ENCODE peak calls at places on chromosomes 16 and 17, in four cellular contexts. One of them, this sample, is unnamed.

GRCh38 chr16:73231969-73232554 is 184.1 kb upstream of the ZFHX3 start:
- DNase-seq in Peyer's patch: no peak
- DNase-seq in Right ventricle myocardium superior: peak
- DNase-seq in stimulated activated CD8-positive, alpha-beta memory T cell treated with anti-CD3 and anti-CD28 coated beads, Interleukin-7, amount 100 ng/mL, for 48 hours: no peak
- DNase-seq in this sample: peak

GRCh38 chr16:83403751-83404150 is 404.0 kb upstream of the HSBP1 start:
- DNase-seq in stimulated activated CD8-positive, alpha-beta memory T cell treated with anti-CD3 and anti-CD28 coated beads, Interleukin-7, amount 100 ng/mL, for 48 hours: no peak
- DNase-seq in Peyer's patch: no peak
- DNase-seq in Right ventricle myocardium superior: no peak
- DNase-seq in this sample: no peak

GRCh38 chr16:84892097-84892496 is 72.3 kb downstream of the CRISPLD2 start:
- DNase-seq in stimulated activated CD8-positive, alpha-beta memory T cell treated with anti-CD3 and anti-CD28 coated beads, Interleukin-7, amount 100 ng/mL, for 48 hours: no peak
- DNase-seq in Peyer's patch: no peak
- DNase-seq in Right ventricle myocardium superior: peak
- DNase-seq in this sample: no peak

GRCh38 chr16:14350626-14351025 is 279.4 kb downstream of the PARN start:
- DNase-seq in Right ventricle myocardium superior: no peak
- DNase-seq in Peyer's patch: no peak
- DNase-seq in stimulated activated CD8-positive, alpha-beta memory T cell treated with anti-CD3 and anti-CD28 coated beads, Interleukin-7, amount 100 ng/mL, for 48 hours: no peak
- DNase-seq in this sample: no peak

GRCh38 chr16:67893791-67894399 is 841 bp downstream of the PSKH1 start:
- DNase-seq in stimulated activated CD8-positive, alpha-beta memory T cell treated with anti-CD3 and anti-CD28 coated beads, Interleukin-7, amount 100 ng/mL, for 48 hours: no peak
- DNase-seq in Peyer's patch: no peak
- DNase-seq in Right ventricle myocardium superior: no peak
- DNase-seq in this sample: no peak

GRCh38 chr16:35305476-35305875 is 1846.1 kb downstream of the TP53TG3F start:
- DNase-seq in stimulated activated CD8-positive, alpha-beta memory T cell treated with anti-CD3 and anti-CD28 coated beads, Interleukin-7, amount 100 ng/mL, for 48 hours: no peak
- DNase-seq in Peyer's patch: no peak
- DNase-seq in Right ventricle myocardium superior: no peak
- DNase-seq in this sample: no peak

GRCh38 chr17:50830994-50831393 is 4.4 kb upstream of the WFIKKN2 start:
- DNase-seq in Right ventricle myocardium superior: no peak
- DNase-seq in stimulated activated CD8-positive, alpha-beta memory T cell treated with anti-CD3 and anti-CD28 coated beads, Interleukin-7, amount 100 ng/mL, for 48 hours: no peak
- DNase-seq in Peyer's patch: no peak
- DNase-seq in this sample: no peak

GRCh38 chr16:733382-734207 is 6.7 kb downstream of the HAGHL start:
- DNase-seq in Right ventricle myocardium superior: no peak
- DNase-seq in Peyer's patch: no peak
- DNase-seq in stimulated activated CD8-positive, alpha-beta memory T cell treated with anti-CD3 and anti-CD28 coated beads, Interleukin-7, amount 100 ng/mL, for 48 hours: no peak
- DNase-seq in this sample: no peak

GRCh38 chr17:81416612-81417011 is 21.4 kb downstream of the BAHCC1 start:
- DNase-seq in stimulated activated CD8-positive, alpha-beta memory T cell treated with anti-CD3 and anti-CD28 coated beads, Interleukin-7, amount 100 ng/mL, for 48 hours: no peak
- DNase-seq in Peyer's patch: no peak
- DNase-seq in Right ventricle myocardium superior: no peak
- DNase-seq in this sample: no peak

GRCh38 chr17:76492989-76493501 is 8.2 kb downstream of the RHBDF2 start:
- DNase-seq in Right ventricle myocardium superior: peak
- DNase-seq in Peyer's patch: peak
- DNase-seq in stimulated activated CD8-positive, alpha-beta memory T cell treated with anti-CD3 and anti-CD28 coated beads, Interleukin-7, amount 100 ng/mL, for 48 hours: no peak
- DNase-seq in this sample: peak

GRCh38 chr17:28249706-28250105 is 69.3 kb upstream of the TMEM97 start:
- DNase-seq in Peyer's patch: no peak
- DNase-seq in stimulated activated CD8-positive, alpha-beta memory T cell treated with anti-CD3 and anti-CD28 coated beads, Interleukin-7, amount 100 ng/mL, for 48 hours: no peak
- DNase-seq in Right ventricle myocardium superior: no peak
- DNase-seq in this sample: no peak

GRCh38 chr17:60173304-60173807 is 23.6 kb downstream of the CA4 start:
- DNase-seq in Right ventricle myocardium superior: no peak
- DNase-seq in stimulated activated CD8-positive, alpha-beta memory T cell treated with anti-CD3 and anti-CD28 coated beads, Interleukin-7, amount 100 ng/mL, for 48 hours: no peak
- DNase-seq in Peyer's patch: no peak
- DNase-seq in this sample: no peak

GRCh38 chr17:8326591-8327583 is 12.8 kb upstream of the ODF4 start:
- DNase-seq in Peyer's patch: no peak
- DNase-seq in Right ventricle myocardium superior: peak
- DNase-seq in stimulated activated CD8-positive, alpha-beta memory T cell treated with anti-CD3 and anti-CD28 coated beads, Interleukin-7, amount 100 ng/mL, for 48 hours: no peak
- DNase-seq in this sample: peak

GRCh38 chr17:40331743-40332641 is 23.0 kb downstream of the RARA start:
- DNase-seq in stimulated activated CD8-positive, alpha-beta memory T cell treated with anti-CD3 and anti-CD28 coated beads, Interleukin-7, amount 100 ng/mL, for 48 hours: no peak
- DNase-seq in Peyer's patch: no peak
- DNase-seq in Right ventricle myocardium superior: peak
- DNase-seq in this sample: peak

GRCh38 chr17:8250101-8250500 is 1.0 kb downstream of the PFAS start:
- DNase-seq in Right ventricle myocardium superior: no peak
- DNase-seq in stimulated activated CD8-positive, alpha-beta memory T cell treated with anti-CD3 and anti-CD28 coated beads, Interleukin-7, amount 100 ng/mL, for 48 hours: no peak
- DNase-seq in Peyer's patch: no peak
- DNase-seq in this sample: no peak

GRCh38 chr17:40605301-40605700 is 40.0 kb upstream of the CCR7 start:
- DNase-seq in Right ventricle myocardium superior: no peak
- DNase-seq in stimulated activated CD8-positive, alpha-beta memory T cell treated with anti-CD3 and anti-CD28 coated beads, Interleukin-7, amount 100 ng/mL, for 48 hours: no peak
- DNase-seq in Peyer's patch: no peak
- DNase-seq in this sample: no peak

GRCh38 chr17:57597531-57598453 is 147.3 kb downstream of the CCDC182 start:
- DNase-seq in Right ventricle myocardium superior: peak
- DNase-seq in Peyer's patch: peak
- DNase-seq in stimulated activated CD8-positive, alpha-beta memory T cell treated with anti-CD3 and anti-CD28 coated beads, Interleukin-7, amount 100 ng/mL, for 48 hours: no peak
- DNase-seq in this sample: peak

GRCh38 chr17:80834896-80835281 is 156.8 kb upstream of the CHMP6 start:
- DNase-seq in Peyer's patch: no peak
- DNase-seq in stimulated activated CD8-positive, alpha-beta memory T cell treated with anti-CD3 and anti-CD28 coated beads, Interleukin-7, amount 100 ng/mL, for 48 hours: no peak
- DNase-seq in Right ventricle myocardium superior: no peak
- DNase-seq in this sample: no peak

GRCh38 chr16:83137326-83137770 is 510.6 kb downstream of the CDH13 start:
- DNase-seq in Peyer's patch: no peak
- DNase-seq in Right ventricle myocardium superior: no peak
- DNase-seq in stimulated activated CD8-positive, alpha-beta memory T cell treated with anti-CD3 and anti-CD28 coated beads, Interleukin-7, amount 100 ng/mL, for 48 hours: no peak
- DNase-seq in this sample: no peak

GRCh38 chr16:58449768-58450167 is 50.2 kb upstream of the NDRG4 start:
- DNase-seq in Right ventricle myocardium superior: no peak
- DNase-seq in Peyer's patch: no peak
- DNase-seq in stimulated activated CD8-positive, alpha-beta memory T cell treated with anti-CD3 and anti-CD28 coated beads, Interleukin-7, amount 100 ng/mL, for 48 hours: no peak
- DNase-seq in this sample: no peak

GRCh38 chr17:29711588-29712385 is 89.1 kb upstream of the CORO6 start:
- DNase-seq in Right ventricle myocardium superior: no peak
- DNase-seq in stimulated activated CD8-positive, alpha-beta memory T cell treated with anti-CD3 and anti-CD28 coated beads, Interleukin-7, amount 100 ng/mL, for 48 hours: no peak
- DNase-seq in Peyer's patch: no peak
- DNase-seq in this sample: no peak

GRCh38 chr16:54931041-54931756 is 534 bp downstream of the IRX5 start:
- DNase-seq in stimulated activated CD8-positive, alpha-beta memory T cell treated with anti-CD3 and anti-CD28 coated beads, Interleukin-7, amount 100 ng/mL, for 48 hours: no peak
- DNase-seq in Right ventricle myocardium superior: peak
- DNase-seq in Peyer's patch: no peak
- DNase-seq in this sample: peak

GRCh38 chr17:61455754-61456681 is 3.8 kb downstream of the TBX4 start:
- DNase-seq in stimulated activated CD8-positive, alpha-beta memory T cell treated with anti-CD3 and anti-CD28 coated beads, Interleukin-7, amount 100 ng/mL, for 48 hours: no peak
- DNase-seq in Right ventricle myocardium superior: peak
- DNase-seq in Peyer's patch: no peak
- DNase-seq in this sample: no peak

GRCh38 chr16:19940195-19940594 is 55.5 kb upstream of the GPRC5B start:
- DNase-seq in Right ventricle myocardium superior: no peak
- DNase-seq in stimulated activated CD8-positive, alpha-beta memory T cell treated with anti-CD3 and anti-CD28 coated beads, Interleukin-7, amount 100 ng/mL, for 48 hours: no peak
- DNase-seq in Peyer's patch: no peak
- DNase-seq in this sample: no peak

GRCh38 chr17:72387487-72387886 is 266.7 kb downstream of the SOX9 start:
- DNase-seq in stimulated activated CD8-positive, alpha-beta memory T cell treated with anti-CD3 and anti-CD28 coated beads, Interleukin-7, amount 100 ng/mL, for 48 hours: no peak
- DNase-seq in Right ventricle myocardium superior: no peak
- DNase-seq in Peyer's patch: no peak
- DNase-seq in this sample: no peak

GRCh38 chr16:87526238-87526947 is 33.6 kb upstream of the ZCCHC14 start:
- DNase-seq in stimulated activated CD8-positive, alpha-beta memory T cell treated with anti-CD3 and anti-CD28 coated beads, Interleukin-7, amount 100 ng/mL, for 48 hours: no peak
- DNase-seq in Right ventricle myocardium superior: no peak
- DNase-seq in Peyer's patch: no peak
- DNase-seq in this sample: no peak

GRCh38 chr16:56357765-56358322 is 67.5 kb downstream of the AMFR start:
- DNase-seq in stimulated activated CD8-positive, alpha-beta memory T cell treated with anti-CD3 and anti-CD28 coated beads, Interleukin-7, amount 100 ng/mL, for 48 hours: no peak
- DNase-seq in Peyer's patch: no peak
- DNase-seq in Right ventricle myocardium superior: peak
- DNase-seq in this sample: peak

GRCh38 chr17:8366231-8366630 is 10.3 kb downstream of the KRABD2 start:
- DNase-seq in stimulated activated CD8-positive, alpha-beta memory T cell treated with anti-CD3 and anti-CD28 coated beads, Interleukin-7, amount 100 ng/mL, for 48 hours: no peak
- DNase-seq in Peyer's patch: no peak
- DNase-seq in Right ventricle myocardium superior: no peak
- DNase-seq in this sample: no peak

GRCh38 chr17:73342549-73343167 is 30.9 kb upstream of the CDC42EP4 start:
- DNase-seq in Peyer's patch: no peak
- DNase-seq in stimulated activated CD8-positive, alpha-beta memory T cell treated with anti-CD3 and anti-CD28 coated beads, Interleukin-7, amount 100 ng/mL, for 48 hours: no peak
- DNase-seq in Right ventricle myocardium superior: no peak
- DNase-seq in this sample: no peak

GRCh38 chr16:71214771-71215381 is 15.6 kb downstream of the HYDIN start:
- DNase-seq in Peyer's patch: no peak
- DNase-seq in Right ventricle myocardium superior: no peak
- DNase-seq in stimulated activated CD8-positive, alpha-beta memory T cell treated with anti-CD3 and anti-CD28 coated beads, Interleukin-7, amount 100 ng/mL, for 48 hours: no peak
- DNase-seq in this sample: no peak

GRCh38 chr17:45222994-45223540 is 1.4 kb downstream of the FMNL1 start:
- DNase-seq in Peyer's patch: no peak
- DNase-seq in Right ventricle myocardium superior: peak
- DNase-seq in stimulated activated CD8-positive, alpha-beta memory T cell treated with anti-CD3 and anti-CD28 coated beads, Interleukin-7, amount 100 ng/mL, for 48 hours: no peak
- DNase-seq in this sample: peak

GRCh38 chr17:43839670-43840101 is 6.7 kb upstream of the MPP3 start:
- DNase-seq in stimulated activated CD8-positive, alpha-beta memory T cell treated with anti-CD3 and anti-CD28 coated beads, Interleukin-7, amount 100 ng/mL, for 48 hours: no peak
- DNase-seq in Peyer's patch: no peak
- DNase-seq in Right ventricle myocardium superior: no peak
- DNase-seq in this sample: no peak